ENCODE peak calls at places on chromosomes 12 and 14, in five cellular contexts. N is iPS-NIHi11; I is lower lobe of right lung; F is mucosa of descending colon; L is effector CD4-positive, alpha-beta T cell. C is an unnamed sample.

GRCh38 chr12:104506691-104507401 is 50.1 kb downstream of the CHST11 start:
- DNase-seq in N (peak), F (no peak), L (no peak), I (no peak), C (peak)

GRCh38 chr12:95963104-95963503 is 20.0 kb downstream of the AMDHD1 start:
- DNase-seq in F (no peak), I (no peak), N (no peak), L (no peak), C (no peak)

GRCh38 chr12:2353281-2353680 is 300.5 kb downstream of the CACNA1C start:
- DNase-seq in F (no peak), N (no peak), I (no peak), L (no peak), C (no peak)

GRCh38 chr12:85527192-85527591 is 247.2 kb downstream of the ALX1 start:
- DNase-seq in L (no peak), I (no peak), N (no peak), F (no peak), C (no peak)

GRCh38 chr12:45327823-45328383 is 112.0 kb downstream of the ANO6 start:
- DNase-seq in L (no peak), N (peak), F (no peak), I (no peak), C (no peak)

GRCh38 chr12:118029166-118029565 is 12.7 kb downstream of the RFC5 start:
- DNase-seq in I (no peak), F (no peak), L (no peak), N (no peak), C (no peak)

GRCh38 chr14:91753501-91754128 is 21.7 kb upstream of the CATSPERB start:
- DNase-seq in L (no peak), F (no peak), N (no peak), I (no peak), C (no peak)

GRCh38 chr14:59282366-59282765 is 93.9 kb downstream of the DAAM1 start:
- DNase-seq in N (no peak), I (no peak), F (no peak), L (no peak), C (no peak)

GRCh38 chr14:20327005-20327869 is 5.8 kb downstream of the CCNB1IP1 start:
- DNase-seq in I (no peak), N (peak), F (no peak), L (peak), C (peak)

GRCh38 chr14:78104130-78104529 is 66.0 kb upstream of the NRXN3 start:
- DNase-seq in I (no peak), F (no peak), L (no peak), N (no peak), C (no peak)

GRCh38 chr14:71229875-71230274 is 322.6 kb downstream of the PCNX1 start:
- DNase-seq in L (no peak), F (no peak), N (no peak), I (no peak), C (no peak)

GRCh38 chr14:65164068-65164824 is 61.9 kb upstream of the MAX start:
- DNase-seq in F (no peak), N (peak), L (peak), I (no peak), C (peak)

GRCh38 chr12:62762645-62763044 is 172.3 kb downstream of the PPM1H start:
- DNase-seq in L (no peak), N (no peak), F (no peak), I (no peak), C (no peak)

GRCh38 chr12:27984275-27984674 is 11.7 kb upstream of the PTHLH start:
- DNase-seq in L (no peak), N (no peak), I (no peak), F (no peak), C (no peak)

GRCh38 chr12:1122803-1123202 is 131.8 kb downstream of the ERC1 start:
- DNase-seq in N (no peak), I (no peak), F (no peak), L (peak), C (no peak)

GRCh38 chr12:113239811-113240331 is 18.6 kb downstream of the TPCN1 start:
- DNase-seq in L (no peak), F (peak), N (no peak), I (no peak), C (no peak)

GRCh38 chr12:66859751-66860440 is 181.0 kb upstream of the GRIP1 start:
- DNase-seq in I (no peak), F (no peak), L (no peak), N (no peak), C (no peak)

GRCh38 chr12:95740751-95741150 is 49.8 kb downstream of the NTN4 start:
- DNase-seq in I (no peak), L (no peak), F (no peak), N (no peak), C (no peak)

GRCh38 chr12:122096591-122097149 is 18.1 kb downstream of the MLXIP start:
- DNase-seq in N (no peak), I (no peak), F (peak), L (no peak), C (no peak)

GRCh38 chr12:75047885-75048525 is 161.6 kb downstream of the KCNC2 start:
- DNase-seq in F (no peak), I (no peak), L (no peak), N (no peak), C (no peak)

GRCh38 chr12:49692851-49693250 is 14.4 kb downstream of the FMNL3 start:
- DNase-seq in N (no peak), I (no peak), F (no peak), L (no peak), C (no peak)

GRCh38 chr14:20412422-20412821 is 879 bp downstream of the TEP1 start:
- DNase-seq in L (no peak), N (no peak), I (no peak), F (no peak), C (no peak)

C was measured in NCI-H2107.